ENCODE peak calls at places on chromosomes 11 and 22, in eight cellular contexts. B, Y, H, X, N, V, W and P are unnamed samples.

GRCh38 chr11:704799-705645 is 1.0 kb upstream of the EPS8L2 start:
- DNase-seq in B (peak; percentile 85), Y (no peak), H (no peak), X (no peak), N (peak; percentile 79), V (no peak), W (no peak), P (no peak)

GRCh38 chr11:94077568-94078293 is 50.9 kb upstream of the PANX1 start:
- DNase-seq in B (peak; percentile 45), Y (no peak), H (no peak), X (no peak), N (peak; percentile 1), V (no peak), W (no peak), P (no peak)

GRCh38 chr11:70481625-70482528 is 83.5 kb downstream of the CTTN start:
- DNase-seq in B (peak; percentile 60), Y (no peak), H (peak; percentile 73), X (peak; percentile 48), N (peak; percentile 74), V (peak; percentile 88), W (peak; percentile 74), P (peak; percentile 12)

GRCh38 chr22:28656156-28656555 is 23.5 kb downstream of the TTC28 start:
- DNase-seq in B (no peak), Y (no peak), H (no peak), X (no peak), N (no peak), V (no peak), W (no peak), P (no peak)

GRCh38 chr11:130146797-130147196 is 12.8 kb upstream of the ST14 start:
- DNase-seq in B (peak; percentile 49), Y (no peak), H (no peak), X (no peak), N (no peak), V (no peak), W (no peak), P (no peak)

GRCh38 chr11:2578006-2578933 is 121.5 kb downstream of the KCNQ1OT1 start:
- DNase-seq in B (no peak), Y (no peak), H (no peak), X (peak; percentile 26), N (no peak), V (no peak), W (no peak), P (no peak)

GRCh38 chr11:105979997-105980703 is 41.9 kb downstream of the MSANTD4 start:
- DNase-seq in B (no peak), Y (no peak), H (no peak), X (no peak), N (no peak), V (no peak), W (no peak), P (no peak)

GRCh38 chr11:64373598-64373974 is 14.6 kb downstream of the RPS6KA4 start:
- DNase-seq in B (no peak), Y (no peak), H (no peak), X (no peak), N (no peak), V (no peak), W (no peak), P (no peak)

GRCh38 chr22:41725510-41726110 is 26.3 kb downstream of the MEI1 start:
- DNase-seq in B (no peak), Y (no peak), H (no peak), X (no peak), N (peak; percentile 8), V (no peak), W (no peak), P (no peak)

GRCh38 chr11:107741044-107741823 is 29.4 kb upstream of the SLN start:
- DNase-seq in B (peak; percentile 36), Y (no peak), H (peak; percentile 59), X (no peak), N (peak; percentile 18), V (peak; percentile 42), W (peak; percentile 32), P (peak; percentile 37)

GRCh38 chr11:113314065-113314388 is 356 bp upstream of the TTC12 start:
- DNase-seq in B (no peak), Y (no peak), H (no peak), X (no peak), N (no peak), V (no peak), W (no peak), P (no peak)
- H3K4me3 ChIP-seq in B (peak overlapping the region; percentile 13), Y (peak overlapping the region; percentile 55), H (peak overlapping the region; percentile 27), X (peak overlapping the region; percentile 85), N (peak overlapping the region; percentile 68), V (peak overlapping the region; percentile 79), W (peak overlapping the region; percentile 77), P (peak overlapping the region; percentile 87)

DNA sequence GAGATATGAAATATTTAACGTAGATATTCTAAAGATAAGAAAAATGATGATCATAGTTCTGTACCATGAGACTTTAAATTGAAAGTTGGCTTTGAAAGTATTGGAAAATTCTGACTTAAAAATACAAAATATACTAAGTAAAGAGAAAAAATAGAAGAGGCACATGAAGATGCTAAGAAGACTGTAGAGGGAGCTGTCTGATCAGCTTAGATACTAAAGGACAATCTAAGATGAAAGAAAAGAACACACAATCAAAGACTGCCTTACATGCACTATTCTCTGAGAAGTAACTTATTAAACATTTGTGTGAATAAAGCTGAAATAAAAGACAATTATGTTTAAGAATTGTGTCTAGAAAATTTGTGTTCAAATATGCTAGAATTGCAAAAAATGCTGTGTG is 55.1 kb downstream of the RBMXL2 start:
- DNase-seq in B (no peak), Y (peak; percentile 20), H (peak; percentile 54), X (no peak), N (peak; percentile 31), V (peak; percentile 22), W (peak; percentile 22), P (peak; percentile 34)
- TF ChIP-seq CTCF in B (no peak), Y (no peak), H (peak; percentile 30), X (peak; percentile 49), N (peak; percentile 38), V (peak; percentile 27), W (no peak), P (peak; percentile 47)

GRCh38 chr22:45582955-45583320 is 80.3 kb downstream of the FBLN1 start:
- DNase-seq in B (no peak), Y (no peak), H (no peak), X (no peak), N (no peak), V (no peak), W (no peak), P (no peak)
- H3K4me3 ChIP-seq in B (no peak overlapping the region), Y (no peak overlapping the region), H (no peak overlapping the region), X (no peak overlapping the region), N (no peak overlapping the region), V (no peak overlapping the region), W (no peak overlapping the region), P (no peak overlapping the region)

GRCh38 chr11:13249992-13250391 is 27.6 kb upstream of the BMAL1 start:
- DNase-seq in B (no peak), Y (no peak), H (peak; percentile 38), X (no peak), N (peak; percentile 27), V (peak; percentile 26), W (no peak), P (no peak)
- TF ChIP-seq CTCF in B (no peak), Y (peak; percentile 38), H (peak; percentile 38), X (peak; percentile 34), N (peak; percentile 52), V (peak; percentile 40), W (peak; percentile 38), P (peak; percentile 27)